ENCODE peak calls at places on chromosome 7, in five cellular contexts. K is aorta; H is stomach; J is mesothelial cell of epicardium; P is stimulated activated CD4-positive, alpha-beta T cell treated with anti-CD3 and anti-CD28 coated beads, Interleukin-2, amount 100 ng/mL, for 24 hours. W is an unnamed sample.
A peak's percentile ranks its signal among the peaks of the same experiment; 100 is the strongest.

GRCh38 chr7:11082552-11083213 is 109.0 kb downstream of the PHF14 start:
- DNase-seq in J (no peak), K (no peak), H (no peak), P (no peak), W (no peak)

GRCh38 chr7:1291040-1291689 is 58.5 kb downstream of the UNCX start:
- DNase-seq in H (no peak), P (no peak), K (peak; percentile 77), J (no peak), W (no peak)

GRCh38 chr7:90425376-90425775 is 22.1 kb downstream of the CLDN12 start:
- DNase-seq in H (no peak), P (no peak), J (no peak), K (no peak), W (no peak)

GRCh38 chr7:14197280-14197679 is 207.8 kb upstream of the ETV1 start:
- DNase-seq in K (no peak), J (no peak), P (no peak), H (no peak), W (no peak)

GRCh38 chr7:33191326-33191725 is 62.0 kb downstream of the BBS9 start:
- DNase-seq in J (no peak), K (no peak), H (peak; percentile 26), P (no peak), W (no peak)

GRCh38 chr7:128387663-128388485 is 21.9 kb downstream of the IMPDH1 start:
- DNase-seq in P (peak; percentile 77), J (peak; percentile 67), H (peak; percentile 75), K (peak; percentile 94), W (peak; percentile 73)

GRCh38 chr7:11551470-11551869 is 280.5 kb downstream of the THSD7A start:
- DNase-seq in K (no peak), P (no peak), H (no peak), J (no peak), W (no peak)

GRCh38 chr7:96322373-96322695 is 436 bp upstream of the SLC25A13 start:
- DNase-seq in J (no peak), H (no peak), K (no peak), P (no peak), W (no peak)

GRCh38 chr7:27943261-27943660 is 203.3 kb downstream of the TAX1BP1 start:
- DNase-seq in P (no peak), K (no peak), J (no peak), H (no peak), W (no peak)

GRCh38 chr7:45294559-45294958 is 137.0 kb downstream of the RAMP3 start:
- DNase-seq in P (no peak), J (no peak), K (no peak), H (no peak), W (no peak)

GRCh38 chr7:159098424-159098786 is 46.3 kb downstream of the VIPR2 start:
- DNase-seq in H (peak; percentile 5), P (no peak), J (no peak), K (peak; percentile 59), W (no peak)

GRCh38 chr7:112995091-112995824 is 91.4 kb downstream of the GPR85 start:
- DNase-seq in K (no peak), J (no peak), H (no peak), P (no peak), W (no peak)

GRCh38 chr7:29289156-29290021 is 94.8 kb downstream of the CHN2 start:
- DNase-seq in J (no peak), K (no peak), H (no peak), P (no peak), W (no peak)

GRCh38 chr7:135650831-135651573 is 11.3 kb upstream of the STMP1 start:
- DNase-seq in P (no peak), J (no peak), H (no peak), K (no peak), W (no peak)

GRCh38 chr7:27808626-27809025 is 68.7 kb downstream of the TAX1BP1 start:
- DNase-seq in P (no peak), J (no peak), H (no peak), K (no peak), W (no peak)

GRCh38 chr7:18117482-18117881 is 89.8 kb upstream of the PRPS1L1 start:
- DNase-seq in K (no peak), P (no peak), J (no peak), H (no peak), W (no peak)

GRCh38 chr7:7554647-7555575 is 11.8 kb upstream of the MIOS start:
- DNase-seq in J (no peak), K (no peak), P (no peak), H (no peak), W (no peak)

GRCh38 chr7:138918176-138918575 is 63.0 kb downstream of the KIAA1549 start:
- DNase-seq in K (no peak), P (no peak), H (no peak), J (no peak), W (no peak)

GRCh38 chr7:19489162-19489820 is 219.5 kb downstream of the POLR1F start:
- DNase-seq in P (no peak), J (no peak), K (no peak), H (no peak), W (peak; percentile 48)

GRCh38 chr7:7699370-7699769 is 19.0 kb downstream of the RPA3 start:
- DNase-seq in H (no peak), J (no peak), P (no peak), K (no peak), W (no peak)

GRCh38 chr7:135899458-135899857 is 77.7 kb downstream of the MTPN start:
- DNase-seq in H (no peak), J (no peak), K (no peak), P (no peak), W (no peak)

GRCh38 chr7:109354552-109354951 is 784.9 kb downstream of the DNAJB9 start:
- DNase-seq in K (no peak), P (no peak), H (no peak), J (no peak), W (no peak)